ENCODE peak calls at places on chromosomes 5 and 9, in seven cellular contexts. X is CD8-positive, alpha-beta T cell; O is HL-60; C is AG10803; N is GM06990; Y is tibial nerve; K is A549. V is an unnamed sample.

GRCh38 chr5:104016650-104017049 is 454.1 kb upstream of the NUDT12 start:
- DNase-seq in O (no peak), X (no peak), Y (no peak), C (peak; percentile 2), K (no peak), N (no peak), V (no peak)

GRCh38 chr5:173706700-173707099 is 90.2 kb upstream of the BOD1 start:
- DNase-seq in O (no peak), N (no peak), Y (no peak), C (peak; percentile 23), X (no peak), K (no peak), V (no peak)

GRCh38 chr5:65027149-65027548 is 258.4 kb downstream of the CWC27 start:
- DNase-seq in C (no peak), O (no peak), X (no peak), K (no peak), N (no peak), Y (no peak), V (no peak)

GRCh38 chr9:136093331-136093986 is 1.6 kb downstream of the NACC2 start:
- DNase-seq in X (no peak), K (peak; percentile 51), N (no peak), O (no peak), C (peak; percentile 30), Y (no peak), V (no peak)

GRCh38 chr5:132020568-132021339 is 9.3 kb upstream of the ACSL6 start:
- DNase-seq in X (no peak), K (no peak), O (no peak), Y (no peak), C (no peak), N (no peak), V (no peak)

GRCh38 chr9:70949239-70949638 is 172.2 kb downstream of the TRPM3 start:
- DNase-seq in N (no peak), Y (no peak), C (no peak), K (no peak), O (no peak), X (no peak), V (no peak)

GRCh38 chr9:124808246-124808956 is 31.5 kb downstream of the OLFML2A start:
- DNase-seq in N (no peak), Y (no peak), C (no peak), O (no peak), K (no peak), X (no peak), V (no peak)

GRCh38 chr9:101469026-101469425 is 33.5 kb upstream of the ALDOB start:
- DNase-seq in C (no peak), O (no peak), X (no peak), Y (no peak), K (no peak), N (no peak), V (no peak)

GRCh38 chr9:130623466-130623865 is 40.9 kb upstream of the PRDM12 start:
- DNase-seq in Y (no peak), X (no peak), C (no peak), N (no peak), O (no peak), K (no peak), V (no peak)

GRCh38 chr9:130627896-130628792 is 36.2 kb upstream of the PRDM12 start:
- DNase-seq in Y (no peak), X (no peak), N (no peak), O (no peak), K (no peak), C (no peak), V (no peak)

GRCh38 chr9:130624154-130624553 is 40.2 kb upstream of the PRDM12 start:
- DNase-seq in N (no peak), K (no peak), C (no peak), O (no peak), X (no peak), Y (no peak), V (no peak)

GRCh38 chr9:130627051-130627450 is 37.3 kb upstream of the PRDM12 start:
- DNase-seq in C (no peak), X (no peak), Y (no peak), O (no peak), N (no peak), K (no peak), V (no peak)

DNA sequence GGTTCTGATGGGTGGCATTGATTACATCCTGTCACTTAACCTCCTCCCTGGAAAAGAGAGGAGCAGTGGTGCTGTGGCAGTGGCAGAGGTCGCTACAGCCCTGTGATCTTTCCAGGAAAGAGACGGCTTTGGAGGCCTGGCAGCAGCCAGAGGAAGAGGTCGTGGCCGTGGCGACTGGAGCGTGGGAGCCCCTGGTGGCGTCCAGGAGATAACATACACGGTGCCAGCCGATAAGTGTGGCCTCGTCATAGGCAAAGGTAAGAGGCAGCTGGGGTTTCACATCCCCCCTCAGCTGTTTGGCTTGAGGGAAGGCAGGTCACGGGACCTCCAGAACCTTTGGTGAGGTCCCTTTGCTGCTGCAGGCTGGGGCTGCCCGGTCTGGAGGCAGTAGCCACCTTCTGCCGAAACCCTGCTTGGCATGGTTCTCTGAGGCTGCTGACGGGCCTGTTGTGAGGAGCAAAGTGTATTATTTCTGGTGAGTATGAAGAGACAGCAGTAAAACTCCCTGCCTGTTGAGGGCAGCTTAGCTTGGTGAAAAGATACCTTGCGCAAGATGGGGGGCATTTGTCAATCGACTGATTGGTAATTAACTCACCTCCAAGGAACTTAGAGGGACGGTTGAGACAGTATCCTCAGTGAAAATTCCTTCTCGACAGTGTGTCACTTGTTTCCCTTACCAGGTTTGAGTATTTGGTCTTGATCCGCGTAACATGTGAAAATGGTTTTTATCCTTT is 38.0 kb upstream of the PRDM12 start:
- DNase-seq in K (peak; percentile 32), N (no peak), C (no peak), Y (no peak), O (no peak), X (no peak), V (no peak)
- TF ChIP-seq CTCF in K (no peak), N (no peak), C (no peak), Y (no peak), O (no peak), X (no peak), V (no peak)

GRCh38 chr5:179766726-179767455 is 26.9 kb upstream of the LTC4S start:
- DNase-seq in K (no peak), C (no peak), Y (no peak), X (no peak), O (no peak), N (no peak), V (no peak)

GRCh38 chr5:179769796-179770195 is 24.0 kb upstream of the LTC4S start:
- DNase-seq in N (no peak), Y (no peak), K (no peak), O (no peak), C (no peak), X (no peak), V (no peak)

GRCh38 chr5:179769276-179769675 is 24.5 kb upstream of the LTC4S start:
- DNase-seq in N (no peak), K (no peak), X (no peak), O (no peak), Y (no peak), C (no peak), V (no peak)

GRCh38 chr5:179766021-179766725 is 27.6 kb upstream of the LTC4S start:
- DNase-seq in X (no peak), O (no peak), K (no peak), N (no peak), Y (no peak), C (peak; percentile 38), V (no peak)

DNA sequence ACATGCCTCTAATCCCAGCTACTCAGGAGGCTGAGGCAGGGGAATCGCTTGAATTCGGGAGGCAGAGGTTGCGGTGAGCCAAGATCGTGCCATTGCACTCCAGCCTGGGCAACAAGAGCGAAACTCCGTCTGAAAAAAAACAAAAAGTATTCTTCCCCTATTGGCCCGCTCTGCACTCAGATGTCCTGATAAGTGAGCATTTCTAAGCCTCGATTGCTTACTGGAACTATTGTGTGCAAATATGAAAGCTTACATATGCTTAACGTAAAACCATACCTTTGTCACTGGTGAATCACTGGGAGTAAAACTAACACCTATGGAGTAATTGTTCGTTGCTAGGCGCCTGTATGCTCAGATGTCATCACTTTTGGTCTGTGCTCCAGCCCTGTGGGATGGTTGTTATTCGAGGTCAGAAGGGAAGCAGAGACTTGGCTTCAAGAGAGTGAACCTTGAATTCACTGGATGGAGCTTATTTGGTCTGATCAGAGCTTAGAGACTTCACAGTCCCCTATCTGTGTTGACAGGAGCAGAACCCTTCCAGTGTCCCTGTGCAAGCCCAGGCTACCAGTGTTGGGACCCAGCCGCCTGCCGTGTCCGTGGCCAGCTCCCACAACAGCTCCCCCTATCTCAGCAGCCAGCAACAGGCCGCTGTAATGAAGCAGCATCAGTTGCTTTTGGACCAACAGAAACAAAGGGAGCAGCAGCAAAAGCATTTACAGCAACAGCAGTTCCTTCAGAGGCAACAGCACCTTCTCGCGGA is 25.3 kb upstream of the LTC4S start:
- DNase-seq in X (no peak), K (no peak), N (no peak), O (no peak), C (no peak), Y (no peak), V (no peak)
- TF ChIP-seq CTCF in X (no peak), K (peak; percentile 9), N (peak; percentile 4), O (no peak), C (no peak), Y (no peak), V (no peak)

GRCh38 chr5:92544567-92544966 is 1036.5 kb downstream of the NR2F1-AS1 start:
- DNase-seq in N (no peak), C (peak; percentile 45), K (no peak), Y (no peak), X (no peak), O (no peak), V (no peak)
- TF ChIP-seq CTCF in N (no peak), C (no peak), K (no peak), Y (no peak), X (no peak), O (no peak), V (no peak)

DNA sequence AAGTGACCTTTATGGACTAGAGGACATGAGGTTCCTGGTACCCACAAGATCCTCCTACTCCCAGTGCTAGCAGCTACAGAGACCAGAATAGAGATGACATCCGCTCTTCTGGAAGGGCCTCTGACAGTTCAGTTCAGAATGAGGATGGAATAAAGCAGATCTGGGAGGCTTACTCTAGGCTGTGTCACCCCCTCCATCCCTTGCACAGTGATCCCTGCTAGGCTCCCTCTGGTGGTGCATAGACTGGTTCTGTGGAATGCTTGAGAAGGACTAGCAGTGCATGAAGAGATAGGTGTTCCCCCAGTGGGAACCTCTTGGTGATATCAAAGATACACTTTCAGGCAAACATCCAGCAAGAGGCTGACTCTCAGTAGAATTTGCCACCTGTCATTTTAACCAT is 83.0 kb downstream of the NPR3 start:
- DNase-seq in Y (no peak), K (peak; percentile 29), N (no peak), X (no peak), C (peak; percentile 35), O (no peak), V (no peak)
- TF ChIP-seq CTCF in Y (no peak), K (peak; percentile 10), N (no peak), X (no peak), C (peak; percentile 62), O (no peak), V (no peak)

GRCh38 chr9:128203024-128203841 is at the start of gene DNM1:
- DNase-seq in O (peak; percentile 54), X (peak; percentile 73), K (peak; percentile 62), Y (no peak), C (peak; percentile 53), N (peak; percentile 76), V (no peak)
- TF ChIP-seq CTCF in O (peak; percentile 36), X (peak; percentile 85), K (peak; percentile 94), Y (peak; percentile 99), C (no peak), N (no peak), V (no peak)

V was measured in omental fat pad.